ENCODE peak calls at places on chromosomes 16 and 17, in eight cellular contexts. One of them, this sample, is unnamed. For H3K4me1 and H3K27me3, the result is how much of the 10 kb centered on the place peaks cover.

GRCh38 chr17:27430882-27431491 is 25.3 kb upstream of the KSR1 start:
- DNase-seq in Peyer's patch: peak
- DNase-seq in SJSA1: peak
- DNase-seq in heart left ventricle: no peak
- DNase-seq in stomach: peak
- DNase-seq in A673: peak
- DNase-seq in pancreas: no peak
- DNase-seq in testis: peak
- DNase-seq in this sample: no peak

GRCh38 chr17:38354466-38354865 is 2.8 kb downstream of the SOCS7 start:
- DNase-seq in Peyer's patch: no peak
- DNase-seq in pancreas: no peak
- DNase-seq in SJSA1: no peak
- DNase-seq in A673: no peak
- DNase-seq in testis: no peak
- DNase-seq in stomach: no peak
- DNase-seq in heart left ventricle: no peak
- DNase-seq in this sample: no peak

GRCh38 chr16:8549843-8550412 is 40.4 kb downstream of the TMEM114 start:
- DNase-seq in Peyer's patch: no peak
- DNase-seq in stomach: no peak
- DNase-seq in heart left ventricle: no peak
- DNase-seq in testis: no peak
- DNase-seq in SJSA1: no peak
- DNase-seq in A673: no peak
- DNase-seq in pancreas: no peak
- DNase-seq in this sample: no peak

GRCh38 chr17:64328036-64328874 is 62.4 kb downstream of the PECAM1 start:
- DNase-seq in SJSA1: no peak
- DNase-seq in testis: peak
- DNase-seq in A673: peak
- DNase-seq in stomach: no peak
- DNase-seq in Peyer's patch: no peak
- DNase-seq in heart left ventricle: peak
- DNase-seq in pancreas: no peak
- DNase-seq in this sample: peak

GRCh38 chr17:4485676-4486646 is 12.7 kb upstream of the SPNS2 start:
- DNase-seq in heart left ventricle: no peak
- DNase-seq in A673: no peak
- DNase-seq in testis: no peak
- DNase-seq in pancreas: no peak
- DNase-seq in Peyer's patch: no peak
- DNase-seq in stomach: no peak
- DNase-seq in SJSA1: no peak
- DNase-seq in this sample: no peak

GRCh38 chr17:50099003-50099402 is 3.9 kb downstream of the PDK2 start:
- DNase-seq in testis: no peak
- DNase-seq in heart left ventricle: no peak
- DNase-seq in Peyer's patch: no peak
- DNase-seq in pancreas: peak
- DNase-seq in A673: no peak
- DNase-seq in stomach: no peak
- DNase-seq in SJSA1: no peak
- DNase-seq in this sample: no peak

GRCh38 chr16:12572316-12572985 is 231.2 kb downstream of the CPPED1 start:
- DNase-seq in stomach: no peak
- DNase-seq in heart left ventricle: no peak
- DNase-seq in pancreas: no peak
- DNase-seq in SJSA1: no peak
- DNase-seq in Peyer's patch: no peak
- DNase-seq in testis: no peak
- DNase-seq in A673: no peak
- DNase-seq in this sample: no peak

GRCh38 chr17:17433260-17433659 is 43.5 kb upstream of the MED9 start:
- DNase-seq in A673: no peak
- DNase-seq in Peyer's patch: no peak
- DNase-seq in pancreas: no peak
- DNase-seq in testis: no peak
- DNase-seq in stomach: no peak
- DNase-seq in SJSA1: no peak
- DNase-seq in heart left ventricle: no peak
- DNase-seq in this sample: no peak

GRCh38 chr16:19605701-19606100 is 50.2 kb downstream of the VPS35L start:
- DNase-seq in stomach: no peak
- DNase-seq in heart left ventricle: no peak
- DNase-seq in Peyer's patch: no peak
- DNase-seq in testis: no peak
- DNase-seq in SJSA1: no peak
- DNase-seq in pancreas: no peak
- DNase-seq in A673: no peak
- DNase-seq in this sample: no peak

GRCh38 chr16:19481769-19482168 is 40.1 kb downstream of the GDE1 start:
- DNase-seq in heart left ventricle: no peak
- DNase-seq in pancreas: no peak
- DNase-seq in testis: no peak
- DNase-seq in A673: no peak
- DNase-seq in SJSA1: no peak
- DNase-seq in stomach: no peak
- DNase-seq in Peyer's patch: no peak
- DNase-seq in this sample: no peak

GRCh38 chr16:27232061-27232841 is 28.9 kb downstream of the KDM8 start:
- DNase-seq in stomach: no peak
- DNase-seq in pancreas: no peak
- DNase-seq in A673: no peak
- DNase-seq in testis: no peak
- DNase-seq in Peyer's patch: peak
- DNase-seq in SJSA1: no peak
- DNase-seq in heart left ventricle: peak
- DNase-seq in this sample: peak

GRCh38 chr16:83305092-83305491 is 502.7 kb upstream of the HSBP1 start:
- DNase-seq in Peyer's patch: no peak
- DNase-seq in pancreas: no peak
- DNase-seq in stomach: no peak
- DNase-seq in heart left ventricle: no peak
- DNase-seq in A673: peak
- DNase-seq in SJSA1: peak
- DNase-seq in testis: no peak
- DNase-seq in this sample: no peak

GRCh38 chr17:30378797-30379302 is at the start of gene CPD:
- DNase-seq in testis: peak
- DNase-seq in pancreas: peak
- DNase-seq in stomach: peak
- DNase-seq in heart left ventricle: peak
- DNase-seq in Peyer's patch: peak
- DNase-seq in SJSA1: peak
- DNase-seq in A673: peak
- DNase-seq in this sample: peak

GRCh38 chr17:57366558-57367351 is 110.4 kb downstream of the MSI2 start:
- DNase-seq in stomach: peak
- DNase-seq in SJSA1: peak
- DNase-seq in A673: no peak
- DNase-seq in heart left ventricle: peak
- DNase-seq in Peyer's patch: no peak
- DNase-seq in testis: peak
- DNase-seq in pancreas: no peak
- DNase-seq in this sample: no peak

GRCh38 chr16:53985865-53986264 is 281.9 kb downstream of the FTO start:
- DNase-seq in A673: no peak
- DNase-seq in pancreas: no peak
- DNase-seq in stomach: no peak
- DNase-seq in SJSA1: no peak
- DNase-seq in testis: no peak
- DNase-seq in heart left ventricle: no peak
- DNase-seq in Peyer's patch: no peak
- DNase-seq in this sample: no peak

GRCh38 chr17:40417609-40418427 is at the start of gene TOP2A:
- DNase-seq in testis: peak
- DNase-seq in stomach: peak
- DNase-seq in SJSA1: peak
- DNase-seq in Peyer's patch: peak
- DNase-seq in A673: peak
- DNase-seq in pancreas: peak
- DNase-seq in heart left ventricle: peak
- DNase-seq in this sample: peak

GRCh38 chr17:50661795-50662391 is 27.2 kb downstream of the ABCC3 start:
- DNase-seq in A673: peak
- DNase-seq in stomach: peak
- DNase-seq in pancreas: peak
- DNase-seq in heart left ventricle: no peak
- DNase-seq in testis: peak
- DNase-seq in Peyer's patch: peak
- DNase-seq in SJSA1: peak
- DNase-seq in this sample: no peak

GRCh38 chr16:19777061-19777460 is 59.0 kb downstream of the IQCK start:
- DNase-seq in SJSA1: no peak
- DNase-seq in testis: no peak
- DNase-seq in pancreas: no peak
- DNase-seq in heart left ventricle: no peak
- DNase-seq in A673: no peak
- DNase-seq in stomach: no peak
- DNase-seq in Peyer's patch: no peak
- DNase-seq in this sample: no peak

GRCh38 chr17:7215136-7215638 is 4.4 kb downstream of the DLG4 start:
- DNase-seq in A673: no peak
- DNase-seq in pancreas: no peak
- DNase-seq in testis: no peak
- DNase-seq in Peyer's patch: no peak
- DNase-seq in stomach: peak
- DNase-seq in heart left ventricle: no peak
- DNase-seq in SJSA1: no peak
- DNase-seq in this sample: no peak

GRCh38 chr17:37067555-37068111 is 118.9 kb downstream of the AATF start:
- DNase-seq in Peyer's patch: peak
- DNase-seq in SJSA1: peak
- DNase-seq in pancreas: no peak
- DNase-seq in testis: no peak
- DNase-seq in A673: no peak
- DNase-seq in heart left ventricle: no peak
- DNase-seq in stomach: peak
- DNase-seq in this sample: peak

GRCh38 chr16:67648764-67649407 is 3.9 kb downstream of the CARMIL2 start:
- DNase-seq in A673: no peak
- DNase-seq in SJSA1: no peak
- DNase-seq in testis: no peak
- DNase-seq in Peyer's patch: no peak
- DNase-seq in pancreas: peak
- DNase-seq in stomach: no peak
- DNase-seq in heart left ventricle: no peak
- DNase-seq in this sample: no peak

GRCh38 chr16:1687427-1688316 is 9.6 kb downstream of the JPT2 start:
- DNase-seq in A673: no peak
- DNase-seq in pancreas: no peak
- DNase-seq in Peyer's patch: no peak
- DNase-seq in heart left ventricle: no peak
- DNase-seq in stomach: no peak
- DNase-seq in testis: no peak
- DNase-seq in SJSA1: peak
- DNase-seq in this sample: no peak

GRCh38 chr16:1105888-1106620 is 10.0 kb upstream of the C1QTNF8 start:
- DNase-seq in A673: peak
- DNase-seq in stomach: peak
- DNase-seq in Peyer's patch: peak
- DNase-seq in testis: peak
- DNase-seq in pancreas: peak
- DNase-seq in heart left ventricle: peak
- DNase-seq in SJSA1: no peak
- DNase-seq in this sample: peak

GRCh38 chr17:77726549-77726957 is 231.9 kb upstream of the TNRC6C start:
- DNase-seq in testis: no peak
- DNase-seq in heart left ventricle: no peak
- DNase-seq in pancreas: no peak
- DNase-seq in SJSA1: no peak
- DNase-seq in Peyer's patch: no peak
- DNase-seq in A673: no peak
- DNase-seq in stomach: no peak
- DNase-seq in this sample: no peak

GRCh38 chr16:84548508-84548907 is 44.0 kb upstream of the MEAK7 start:
- DNase-seq in stomach: no peak
- DNase-seq in SJSA1: no peak
- DNase-seq in testis: no peak
- DNase-seq in A673: no peak
- DNase-seq in heart left ventricle: no peak
- DNase-seq in Peyer's patch: no peak
- DNase-seq in pancreas: peak
- DNase-seq in this sample: no peak

GRCh38 chr16:51880776-51881175 is 666.2 kb downstream of the TOX3 start:
- DNase-seq in Peyer's patch: no peak
- DNase-seq in heart left ventricle: no peak
- DNase-seq in stomach: no peak
- DNase-seq in pancreas: no peak
- DNase-seq in testis: no peak
- DNase-seq in A673: no peak
- DNase-seq in SJSA1: peak
- DNase-seq in this sample: no peak
- H3K4me3 ChIP-seq in Peyer's patch: no peak
- H3K4me3 ChIP-seq in heart left ventricle: no peak
- H3K4me3 ChIP-seq in stomach: no peak
- H3K4me3 ChIP-seq in pancreas: no peak
- H3K4me3 ChIP-seq in testis: no peak
- H3K4me3 ChIP-seq in A673: no peak
- H3K4me3 ChIP-seq in SJSA1: no peak
- H3K4me3 ChIP-seq in this sample: no peak

DNA sequence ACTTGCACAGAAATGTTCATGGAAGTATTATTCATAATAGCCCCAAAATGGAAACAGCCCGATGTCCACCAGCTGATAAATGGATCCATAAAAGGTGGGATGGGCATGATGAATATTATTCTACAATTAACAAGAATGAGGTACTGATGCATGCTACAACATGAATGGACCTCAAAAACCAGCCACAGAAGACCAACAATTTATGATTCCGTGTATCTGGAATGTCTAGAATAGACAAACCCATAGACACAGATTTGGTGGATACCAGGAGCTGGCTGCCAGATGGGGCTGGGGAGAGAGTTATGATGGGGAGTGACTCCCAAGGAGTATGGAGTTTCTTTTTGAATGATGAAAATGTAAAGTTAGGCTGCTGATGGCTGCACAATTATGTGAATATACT is 10.8 kb upstream of the NAGLU start:
- DNase-seq in SJSA1: no peak
- DNase-seq in stomach: no peak
- DNase-seq in pancreas: no peak
- DNase-seq in A673: no peak
- DNase-seq in heart left ventricle: no peak
- DNase-seq in testis: no peak
- DNase-seq in Peyer's patch: no peak
- DNase-seq in this sample: no peak
- H3K4me1 ChIP-seq in SJSA1: under half
- H3K4me1 ChIP-seq in stomach: half or more
- H3K4me1 ChIP-seq in pancreas: under half
- H3K4me1 ChIP-seq in A673: under half
- H3K4me1 ChIP-seq in heart left ventricle: under half
- H3K4me1 ChIP-seq in testis: half or more
- H3K4me1 ChIP-seq in Peyer's patch: under half
- H3K4me1 ChIP-seq in this sample: under half

GRCh38 chr16:30031477-30031918 is 427 bp upstream of the TLCD3B start:
- DNase-seq in testis: no peak
- DNase-seq in heart left ventricle: no peak
- DNase-seq in Peyer's patch: no peak
- DNase-seq in stomach: no peak
- DNase-seq in pancreas: no peak
- DNase-seq in SJSA1: no peak
- DNase-seq in A673: no peak
- DNase-seq in this sample: no peak
- H3K27me3 ChIP-seq in testis: under half
- H3K27me3 ChIP-seq in heart left ventricle: under half
- H3K27me3 ChIP-seq in Peyer's patch: under half
- H3K27me3 ChIP-seq in stomach: under half
- H3K27me3 ChIP-seq in pancreas: under half
- H3K27me3 ChIP-seq in SJSA1: under half
- H3K27me3 ChIP-seq in A673: under half
- H3K27me3 ChIP-seq in this sample: under half

GRCh38 chr17:81143200-81143527 is 22.1 kb upstream of the PVALEF start:
- DNase-seq in testis: peak
- DNase-seq in heart left ventricle: no peak
- DNase-seq in pancreas: no peak
- DNase-seq in SJSA1: no peak
- DNase-seq in Peyer's patch: no peak
- DNase-seq in A673: no peak
- DNase-seq in stomach: no peak
- DNase-seq in this sample: no peak
- H3K4me3 ChIP-seq in testis: no peak
- H3K4me3 ChIP-seq in heart left ventricle: no peak
- H3K4me3 ChIP-seq in pancreas: no peak
- H3K4me3 ChIP-seq in SJSA1: no peak
- H3K4me3 ChIP-seq in Peyer's patch: no peak
- H3K4me3 ChIP-seq in A673: no peak
- H3K4me3 ChIP-seq in stomach: no peak
- H3K4me3 ChIP-seq in this sample: no peak

This sample was measured in right cardiac atrium.